ENCODE peak calls at places on chromosomes 11 and 22, in seven cellular contexts. Q is lower leg skin, F is H1, M is A549, W is uterus, J is fibroblast of villous mesenchyme, K is keratinocyte. A is an unnamed sample.

GRCh38 chr22:11253000-11253511 is 4274.9 kb upstream of the OR11H1 start:
- DNase-seq in J (no peak), M (no peak), F (no peak), K (no peak), W (peak), Q (no peak), A (no peak)

GRCh38 chr11:20668410-20668809 is 976 bp upstream of the NELL1 start:
- DNase-seq in M (no peak), J (no peak), Q (no peak), K (no peak), W (no peak), F (no peak), A (no peak)

GRCh38 chr11:102882389-102883024 is 7.7 kb upstream of the MMP12 start:
- DNase-seq in K (no peak), F (no peak), W (no peak), Q (no peak), M (no peak), J (peak), A (peak)

GRCh38 chr11:125423247-125423849 is 72.7 kb downstream of the FEZ1 start:
- DNase-seq in K (no peak), W (no peak), Q (no peak), F (no peak), M (no peak), J (no peak), A (peak)

GRCh38 chr11:119375629-119376196 is 5.8 kb downstream of the USP2 start:
- DNase-seq in J (peak), F (peak), Q (peak), K (no peak), W (peak), M (no peak), A (peak)

GRCh38 chr11:14119357-14119756 is 156.8 kb downstream of the SPON1 start:
- DNase-seq in M (no peak), F (no peak), J (no peak), Q (no peak), W (no peak), K (no peak), A (no peak)

GRCh38 chr22:36144886-36145541 is 15.5 kb downstream of the APOL3 start:
- DNase-seq in K (no peak), Q (no peak), F (peak), J (peak), M (peak), W (peak), A (peak)

GRCh38 chr11:73939096-73939495 is 11.7 kb upstream of the DNAJB13 start:
- DNase-seq in K (no peak), J (peak), W (no peak), Q (no peak), F (no peak), M (peak), A (no peak)

GRCh38 chr11:103988595-103988969 is 47.9 kb upstream of the DDI1 start:
- DNase-seq in M (no peak), K (no peak), Q (no peak), F (no peak), W (no peak), J (peak), A (peak)

GRCh38 chr11:103985041-103985440 is 51.4 kb upstream of the DDI1 start:
- DNase-seq in J (no peak), Q (no peak), F (no peak), K (no peak), M (no peak), W (no peak), A (no peak)

GRCh38 chr11:103993502-103993901 is 42.9 kb upstream of the DDI1 start:
- DNase-seq in J (peak), K (no peak), Q (no peak), M (no peak), W (no peak), F (no peak), A (peak)

DNA sequence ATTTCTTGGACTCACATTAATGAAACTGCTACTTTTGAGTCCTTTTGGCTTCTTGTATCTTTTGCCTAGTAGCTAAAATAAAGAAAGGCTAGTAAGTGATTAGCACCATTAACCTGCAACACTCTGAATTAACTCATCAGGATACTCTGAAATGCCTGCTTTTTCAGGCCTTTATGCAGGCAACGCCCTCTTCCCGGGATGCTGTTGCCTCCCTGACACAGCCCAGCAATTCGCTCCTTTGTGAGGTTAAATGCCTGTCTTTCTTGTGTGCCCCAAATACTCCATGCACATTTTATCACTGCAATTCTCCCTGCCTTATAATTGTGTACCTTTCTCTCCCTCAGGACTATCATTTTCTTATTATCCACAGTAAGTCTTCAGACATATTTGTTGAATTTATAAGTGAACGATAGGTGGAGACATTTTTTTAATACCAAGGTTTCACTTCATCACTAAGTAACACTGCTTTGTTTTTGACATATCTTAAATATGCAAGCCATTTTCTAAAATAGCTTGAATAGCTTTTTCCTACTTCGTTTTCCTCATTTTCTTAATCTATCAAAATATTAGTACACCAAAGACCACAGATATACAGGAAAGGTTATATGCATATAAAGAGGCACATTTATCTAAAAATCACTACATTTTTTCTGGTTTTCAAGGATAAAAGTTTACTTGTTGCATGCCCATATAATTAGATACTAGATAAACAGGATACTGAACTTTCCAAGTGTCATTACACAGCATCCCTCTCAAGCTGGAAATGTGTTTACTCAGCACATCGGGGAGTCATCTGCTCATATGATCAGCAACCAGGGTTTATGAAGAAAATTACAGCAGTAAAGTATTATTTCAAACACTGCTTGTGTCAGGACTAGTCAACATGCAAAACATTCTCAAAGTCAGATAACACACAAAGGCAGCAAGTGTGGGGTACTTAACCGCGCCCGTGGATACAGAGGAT is 48.5 kb upstream of the DDI1 start:
- DNase-seq in M (no peak), W (no peak), K (no peak), F (no peak), J (peak), Q (no peak), A (peak)
- H3K4me3 ChIP-seq in M (no peak), W (no peak), K (no peak), F (no peak), J (no peak), Q (no peak), A (no peak)

GRCh38 chr22:22802346-22802970 is 85.2 kb upstream of the IGLL5 start:
- DNase-seq in F (peak), Q (no peak), W (no peak), M (peak), K (no peak), J (no peak), A (peak)
- TF ChIP-seq CTCF in F (peak), Q (no peak), W (no peak), M (no peak), K (peak), J (peak), A (peak)

GRCh38 chr22:25403284-25403606 is 161.2 kb upstream of the GRK3 start:
- DNase-seq in J (no peak), K (no peak), W (no peak), F (no peak), M (no peak), Q (no peak), A (no peak)
- H3K4me3 ChIP-seq in J (peak), K (peak), W (no peak), F (no peak), M (peak), Q (no peak), A (peak)

GRCh38 chr11:9384535-9385287 is at the start of gene IPO7:
- DNase-seq in M (peak), K (no peak), Q (peak), W (peak), J (peak), F (peak), A (peak)
- TF ChIP-seq CTCF in M (peak), K (peak), Q (no peak), W (peak), J (peak), F (peak), A (peak)

GRCh38 chr11:68694404-68695297 is 10.3 kb downstream of the GAL start:
- DNase-seq in J (no peak), K (no peak), M (no peak), W (no peak), F (no peak), Q (no peak), A (peak)
- H3K4me3 ChIP-seq in J (no peak), K (no peak), M (no peak), W (no peak), F (no peak), Q (no peak), A (no peak)

GRCh38 chr11:133219543-133219942 is 312.8 kb downstream of the OPCML start:
- DNase-seq in Q (no peak), W (no peak), F (peak), J (no peak), K (no peak), M (no peak), A (no peak)
- TF ChIP-seq CTCF in Q (no peak), W (no peak), F (peak), J (no peak), K (no peak), M (no peak), A (no peak)

DNA sequence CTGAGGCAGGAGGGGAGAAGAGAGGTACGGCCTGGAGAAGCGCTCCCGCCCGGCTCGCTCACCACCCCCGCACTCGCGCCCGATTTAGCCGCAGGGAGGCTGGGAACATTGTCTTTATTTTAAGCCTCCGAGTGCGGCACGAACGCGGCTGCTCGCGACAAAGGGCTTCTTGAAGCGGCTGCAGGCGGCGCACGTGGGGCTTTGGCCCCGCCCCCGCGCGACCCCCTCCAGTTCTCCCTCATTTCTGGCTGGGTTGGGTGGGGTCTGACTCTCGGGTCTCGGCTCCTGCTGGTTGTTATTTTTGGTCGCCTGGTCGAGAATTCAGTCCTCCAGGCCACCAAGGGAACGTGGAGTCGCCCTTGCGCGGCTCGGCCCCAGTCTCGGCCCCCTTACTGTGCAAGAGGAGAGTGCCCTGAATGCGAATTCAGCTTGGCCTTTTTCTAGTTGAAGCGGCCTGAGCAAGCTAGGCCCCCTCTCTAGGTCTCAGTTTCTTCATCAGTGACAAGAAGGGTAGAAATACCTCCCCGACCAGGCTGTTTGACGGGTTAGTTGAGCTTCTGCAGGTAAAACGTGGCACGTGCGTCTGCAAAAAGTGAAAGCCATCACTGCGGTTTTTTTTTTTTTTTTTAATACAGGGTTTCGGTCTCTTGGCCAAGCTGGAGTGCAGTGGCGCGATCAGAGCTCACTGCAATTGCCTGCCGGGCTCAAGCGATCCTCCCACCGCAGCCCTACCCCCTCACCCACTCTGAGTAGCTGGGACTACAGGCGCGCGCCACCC is 2.7 kb upstream of the CHRM1 start:
- DNase-seq in K (no peak), Q (no peak), M (no peak), J (no peak), F (peak), W (no peak), A (no peak)
- H3K4me3 ChIP-seq in K (no peak), Q (no peak), M (peak), J (no peak), F (peak), W (no peak), A (peak)

DNA sequence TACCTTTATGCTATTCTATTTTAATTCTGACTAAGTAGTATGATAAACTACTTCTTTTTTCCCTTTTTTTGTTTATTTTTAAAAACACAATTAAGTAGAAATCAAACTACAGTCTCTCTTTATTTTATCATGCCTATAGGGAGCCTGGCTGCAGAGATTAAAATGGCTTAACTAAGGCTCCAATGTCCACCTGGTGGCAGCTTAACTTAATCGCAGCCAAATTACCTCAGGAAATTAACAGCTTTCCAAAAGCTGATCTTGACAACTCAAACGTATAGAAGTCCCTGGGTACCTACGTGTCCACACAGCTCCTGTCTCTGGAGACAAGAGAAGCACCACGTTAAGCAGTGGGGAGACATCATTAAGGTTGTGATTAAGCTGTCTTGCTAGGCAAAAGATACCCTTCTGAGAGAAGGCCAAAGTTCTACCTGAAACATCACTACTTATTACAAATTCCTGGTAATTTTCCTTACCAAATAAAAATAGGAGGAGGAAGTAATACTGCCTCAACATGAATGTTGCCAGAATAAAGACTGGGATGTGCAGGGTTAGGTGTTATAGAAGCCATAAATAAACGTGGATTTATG is 63.2 kb upstream of the SNX19 start:
- DNase-seq in W (no peak), Q (no peak), J (peak), M (peak), F (no peak), K (no peak), A (peak)
- TF ChIP-seq CTCF in W (no peak), Q (no peak), J (peak), M (peak), F (peak), K (peak), A (peak)

DNA sequence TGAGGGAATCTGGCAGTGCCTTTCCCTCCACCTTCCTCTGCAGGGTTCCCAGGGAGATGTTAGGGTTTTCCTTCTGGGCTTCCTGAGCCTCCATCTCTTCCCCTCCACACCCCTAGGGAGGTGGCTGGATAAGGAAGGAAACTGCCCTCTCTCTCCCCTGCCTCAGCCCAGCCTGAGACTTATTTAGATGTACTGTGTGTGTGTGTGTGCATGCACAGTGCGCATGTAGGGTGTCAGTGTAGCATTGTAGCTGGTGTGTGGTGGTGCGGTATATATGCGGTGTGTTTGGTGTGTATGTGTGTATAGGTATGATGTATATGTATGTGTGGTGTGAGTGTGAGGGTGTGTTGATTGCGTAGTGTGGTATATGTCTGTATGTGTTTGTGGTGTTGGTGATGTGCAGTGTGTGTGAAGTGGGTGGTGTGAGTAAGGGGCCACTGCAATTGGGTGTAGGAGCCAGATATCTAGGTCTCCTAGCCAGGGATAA is 1.5 kb downstream of the FXYD6 start:
- DNase-seq in J (no peak), K (no peak), F (no peak), M (no peak), Q (no peak), W (no peak), A (no peak)
- H3K4me3 ChIP-seq in J (no peak), K (no peak), F (peak), M (no peak), Q (no peak), W (peak), A (no peak)

A was measured in choroid plexus epithelial cell.